ENCODE peak calls at places on chromosomes 12 and 14, in eight cellular contexts. G, I, Q, H, K, O, U and Z are unnamed samples.
A peak's percentile ranks its signal among the peaks of the same experiment; 100 is the strongest.

GRCh38 chr12:27052176-27052575 is 29.8 kb downstream of the MED21 start:
- DNase-seq in G (no peak), O (no peak), Q (no peak), I (no peak), U (no peak), K (no peak), H (no peak), Z (no peak)

GRCh38 chr14:99730876-99731351 is 46.8 kb downstream of the CYP46A1 start:
- DNase-seq in Q (peak; percentile 29), U (no peak), O (peak; percentile 50), I (peak; percentile 49), K (peak; percentile 35), G (peak; percentile 14), H (no peak), Z (peak; percentile 59)

GRCh38 chr12:93737457-93738198 is 60.5 kb downstream of the CRADD start:
- DNase-seq in U (no peak), O (no peak), H (no peak), I (no peak), Q (no peak), K (no peak), G (peak; percentile 44), Z (no peak)

GRCh38 chr14:74548881-74549280 is 55.3 kb downstream of the ISCA2 start:
- DNase-seq in K (no peak), I (peak; percentile 57), U (no peak), Q (peak; percentile 92), H (peak; percentile 38), O (peak; percentile 69), G (peak; percentile 57), Z (peak; percentile 92)

GRCh38 chr12:107349839-107350238 is 256.5 kb upstream of the CRY1 start:
- DNase-seq in U (no peak), Q (no peak), H (no peak), G (no peak), K (no peak), I (no peak), O (no peak), Z (no peak)

GRCh38 chr14:73785834-73786631 is 65.6 kb upstream of the PTGR2 start:
- DNase-seq in G (peak; percentile 89), Q (peak; percentile 81), U (peak; percentile 60), O (peak; percentile 92), I (peak; percentile 86), K (peak; percentile 93), H (peak; percentile 96), Z (peak; percentile 93)

GRCh38 chr12:42187799-42188198 is 43.1 kb upstream of the GXYLT1 start:
- DNase-seq in Q (no peak), U (no peak), O (no peak), I (no peak), K (no peak), H (no peak), G (no peak), Z (no peak)

GRCh38 chr14:102464846-102465341 is 44.7 kb downstream of the ANKRD9 start:
- DNase-seq in I (peak; percentile 27), O (peak; percentile 8), U (no peak), K (peak; percentile 86), G (no peak), Q (no peak), H (no peak), Z (no peak)

GRCh38 chr12:80400591-80400991 is 43.4 kb upstream of the PTPRQ start:
- DNase-seq in I (peak; percentile 49), U (no peak), G (no peak), Q (peak; percentile 21), K (no peak), O (no peak), H (no peak), Z (no peak)

GRCh38 chr12:89815225-89815624 is 106.6 kb upstream of the ATP2B1 start:
- DNase-seq in Q (no peak), O (no peak), U (no peak), K (no peak), G (no peak), H (no peak), I (no peak), Z (no peak)

GRCh38 chr14:21526672-21527319 is 650 bp upstream of the SALL2 start:
- DNase-seq in I (no peak), Q (no peak), O (no peak), G (no peak), K (no peak), H (no peak), U (no peak), Z (no peak)

GRCh38 chr12:40945772-40946171 is 242.3 kb upstream of the PDZRN4 start:
- DNase-seq in O (no peak), G (no peak), K (no peak), I (no peak), U (no peak), H (no peak), Q (no peak), Z (no peak)

GRCh38 chr12:94318178-94318577 is 141.5 kb downstream of the CEP83 start:
- DNase-seq in O (no peak), I (no peak), G (no peak), U (no peak), Q (no peak), K (no peak), H (no peak), Z (no peak)

GRCh38 chr14:35632276-35633071 is 98.5 kb downstream of the INSM2 start:
- DNase-seq in O (no peak), H (peak; percentile 67), K (no peak), U (no peak), G (no peak), Q (no peak), I (no peak), Z (no peak)

GRCh38 chr14:44300911-44301310 is 206.2 kb downstream of the FSCB start:
- DNase-seq in O (no peak), H (no peak), U (no peak), K (no peak), I (no peak), G (no peak), Q (no peak), Z (no peak)

GRCh38 chr12:94427520-94428381 is 31.9 kb downstream of the CEP83 start:
- DNase-seq in G (peak; percentile 80), K (no peak), Q (peak; percentile 61), I (no peak), O (no peak), U (no peak), H (peak; percentile 82), Z (no peak)

GRCh38 chr12:128168273-128168672 is 98.7 kb upstream of the TMEM132C start:
- DNase-seq in K (no peak), I (no peak), G (no peak), H (no peak), Q (no peak), U (no peak), O (no peak), Z (no peak)

GRCh38 chr12:127125607-127126259 is 1141.2 kb upstream of the TMEM132C start:
- DNase-seq in K (peak; percentile 49), U (peak; percentile 94), G (no peak), Q (no peak), H (peak; percentile 70), O (no peak), I (no peak), Z (no peak)

DNA sequence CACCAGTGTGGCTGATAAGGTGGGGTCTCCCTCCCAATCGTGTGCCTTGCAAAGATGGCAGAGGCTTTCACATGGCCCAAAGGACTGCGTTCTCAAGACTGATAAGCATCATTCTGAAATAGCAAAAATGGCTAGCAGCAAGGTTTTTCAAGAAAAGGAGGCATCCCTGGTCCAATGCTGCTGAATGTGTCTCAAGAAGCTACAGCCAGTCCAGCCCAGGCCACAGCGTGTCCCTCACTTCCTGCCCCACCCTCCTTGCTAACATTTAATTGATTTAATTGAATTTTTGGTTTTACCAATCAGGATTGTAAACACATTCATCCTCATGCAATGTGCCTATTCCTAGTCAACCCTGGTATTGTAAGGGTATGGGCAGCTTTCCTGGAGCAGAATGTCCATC is 55.9 kb downstream of the C14orf132 start:
- DNase-seq in I (peak; percentile 18), H (no peak), K (peak; percentile 26), Q (no peak), U (no peak), O (no peak), G (no peak), Z (peak; percentile 58)
- H3K27ac ChIP-seq in I (no peak overlapping the region), H (peak overlapping the region; percentile 64), K (no peak overlapping the region), Q (no peak overlapping the region), U (peak overlapping the region; percentile 76), O (no peak overlapping the region), G (no peak overlapping the region), Z (peak overlapping the region; percentile 10)

GRCh38 chr12:99450231-99450630 is 197.3 kb upstream of the GARIN6 start:
- DNase-seq in G (no peak), K (no peak), H (no peak), O (no peak), U (no peak), I (no peak), Q (no peak), Z (no peak)

GRCh38 chr12:99453831-99454538 is 193.6 kb upstream of the GARIN6 start:
- DNase-seq in I (no peak), Q (no peak), G (no peak), K (no peak), O (no peak), H (no peak), U (no peak), Z (no peak)

GRCh38 chr12:99454539-99455172 is 192.9 kb upstream of the GARIN6 start:
- DNase-seq in G (no peak), Q (no peak), U (no peak), K (no peak), I (no peak), O (no peak), H (no peak), Z (no peak)

GRCh38 chr12:99455350-99456037 is 192.1 kb upstream of the GARIN6 start:
- DNase-seq in U (peak; percentile 6), K (no peak), I (no peak), H (no peak), O (no peak), Q (no peak), G (no peak), Z (no peak)
- H3K9me3 ChIP-seq in U (peaks cover 10% of the 10 kb centered on the region), K (no peaks in the 10 kb centered on the region), I (no peaks in the 10 kb centered on the region), H (peaks cover 8% of the 10 kb centered on the region), O (peaks cover 26% of the 10 kb centered on the region), Q (no peaks in the 10 kb centered on the region), G (no peaks in the 10 kb centered on the region), Z (peaks cover 10% of the 10 kb centered on the region)

DNA sequence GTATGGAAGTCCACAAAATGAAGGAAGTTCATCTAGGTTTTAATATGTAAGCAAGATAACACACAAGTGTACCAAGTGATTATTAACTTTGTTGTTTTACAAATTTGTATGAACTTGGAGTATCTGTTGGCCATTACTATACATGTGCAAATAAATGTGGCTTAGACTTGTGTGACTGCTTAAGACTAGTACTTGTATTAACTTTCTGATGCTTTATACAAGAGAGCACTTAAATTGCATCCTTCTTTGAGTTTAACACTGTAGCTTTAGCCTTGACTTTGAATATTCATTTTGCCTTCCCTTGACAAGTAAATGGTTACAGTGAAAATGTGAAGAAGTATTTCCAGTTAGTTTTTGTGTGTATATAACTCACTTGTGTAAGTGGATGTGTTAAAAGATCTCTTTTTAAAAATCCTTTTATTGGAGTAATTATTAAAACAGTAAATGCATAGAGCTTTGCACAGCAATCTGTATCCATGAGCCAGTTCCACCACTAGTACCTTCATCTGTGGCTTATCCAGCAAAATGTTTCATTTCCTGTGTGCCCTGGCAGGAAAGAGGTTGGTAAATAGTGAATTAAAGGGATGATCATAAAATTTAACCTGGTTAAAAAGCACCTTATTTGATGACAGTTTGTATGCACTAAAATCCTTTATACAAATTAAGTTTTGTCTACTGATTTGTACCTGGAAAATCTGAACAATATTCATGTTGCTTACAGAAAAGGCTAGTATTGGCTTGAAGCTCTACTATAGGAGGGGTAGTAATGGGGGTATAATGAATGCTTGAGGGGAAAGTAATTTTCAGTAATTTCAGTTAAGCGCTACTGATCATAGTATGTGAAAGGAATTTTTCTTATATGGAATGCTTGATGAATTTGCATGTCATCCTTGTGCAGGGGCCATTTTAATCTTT is 8.0 kb downstream of the PNN start:
- DNase-seq in K (no peak), G (no peak), O (no peak), H (no peak), I (no peak), U (no peak), Q (no peak), Z (no peak)
- TF ChIP-seq POLR2A in K (no peak), G (no peak), O (no peak), H (no peak), I (no peak), U (no peak), Q (no peak), Z (no peak)

GRCh38 chr14:97456497-97456896 is 659.3 kb downstream of the VRK1 start:
- DNase-seq in Q (no peak), U (no peak), G (no peak), H (no peak), K (no peak), I (no peak), O (no peak), Z (no peak)
- H3K27ac ChIP-seq in Q (no peak overlapping the region), U (no peak overlapping the region), G (no peak overlapping the region), H (no peak overlapping the region), K (no peak overlapping the region), I (no peak overlapping the region), O (no peak overlapping the region), Z (no peak overlapping the region)